ENCODE peak calls at places on chromosomes 2 and 18, in four cellular contexts. Z is GM12878, M is HL-60, B is K562. X is an unnamed sample.

GRCh38 chr2:223404616-223405015 is 197.5 kb downstream of the SCG2 start:
- DNase-seq in M (no peak), B (no peak), Z (no peak), X (no peak)

GRCh38 chr2:173829727-173830126 is 135.4 kb downstream of the SP3 start:
- DNase-seq in M (no peak), Z (no peak), B (no peak), X (no peak)

GRCh38 chr2:70089220-70089945 is 2.1 kb downstream of the PCBP1 start:
- DNase-seq in Z (no peak), B (peak), M (peak), X (no peak)

GRCh38 chr2:15893689-15894325 is 46.5 kb upstream of the MYCN start:
- DNase-seq in M (no peak), B (no peak), Z (no peak), X (no peak)

GRCh38 chr2:196453613-196454047 is 185.9 kb upstream of the CCDC150 start:
- DNase-seq in B (peak), Z (peak), M (peak), X (peak)

GRCh38 chr18:60347526-60348045 is 25.0 kb downstream of the MC4R start:
- DNase-seq in Z (no peak), B (no peak), M (no peak), X (no peak)

GRCh38 chr2:204842731-204843490 is 297.6 kb downstream of the PARD3B start:
- DNase-seq in M (no peak), B (no peak), Z (no peak), X (no peak)

GRCh38 chr2:234038076-234038802 is 12.3 kb upstream of the SPP2 start:
- DNase-seq in Z (no peak), B (no peak), M (no peak), X (no peak)

GRCh38 chr2:69764286-69765058 is 22.5 kb downstream of the ANXA4 start:
- DNase-seq in M (no peak), B (no peak), Z (no peak), X (no peak)

GRCh38 chr2:102063948-102064678 is 72.4 kb downstream of the IL1R2 start:
- DNase-seq in M (peak), B (peak), Z (no peak), X (no peak)

GRCh38 chr2:239500915-239501630 is 100.3 kb upstream of the HDAC4 start:
- DNase-seq in M (peak), B (no peak), Z (no peak), X (no peak)

GRCh38 chr2:239499989-239500914 is 99.4 kb upstream of the HDAC4 start:
- DNase-seq in B (no peak), Z (no peak), M (peak), X (no peak)

GRCh38 chr2:239504643-239505235 is 103.9 kb upstream of the HDAC4 start:
- DNase-seq in B (no peak), M (no peak), Z (no peak), X (no peak)

GRCh38 chr2:239498981-239499633 is 98.3 kb upstream of the HDAC4 start:
- DNase-seq in B (no peak), Z (no peak), M (no peak), X (no peak)

GRCh38 chr2:239502430-239503221 is 101.8 kb upstream of the HDAC4 start:
- DNase-seq in Z (no peak), M (no peak), B (no peak), X (no peak)
- TF ChIP-seq SPI1 in Z (no peak), M (no peak), B (no peak), X (no peak)

DNA sequence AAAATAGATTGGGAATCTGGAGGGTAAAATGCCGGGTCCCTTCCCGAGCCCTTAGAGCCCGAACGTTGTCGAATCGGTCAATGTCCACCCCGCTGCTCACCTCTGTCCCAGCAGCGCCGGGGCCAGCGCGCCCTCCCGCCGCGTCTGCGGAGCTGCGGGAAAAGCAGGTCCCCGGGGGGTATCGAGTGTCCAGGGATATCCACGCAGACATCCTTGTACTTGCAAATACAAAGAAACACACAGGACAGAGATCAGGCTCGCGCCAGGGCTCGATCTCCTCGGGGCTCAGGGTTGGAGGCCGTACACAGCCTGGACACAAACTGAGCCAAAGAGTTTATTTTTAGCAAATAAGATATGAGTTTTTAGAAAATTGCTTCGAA is 2.3 kb upstream of the GATA6 start:
- DNase-seq in M (no peak), Z (no peak), B (no peak), X (no peak)
- TF ChIP-seq POLR2AphosphoS5 in M (no peak), Z (no peak), B (no peak), X (no peak)

DNA sequence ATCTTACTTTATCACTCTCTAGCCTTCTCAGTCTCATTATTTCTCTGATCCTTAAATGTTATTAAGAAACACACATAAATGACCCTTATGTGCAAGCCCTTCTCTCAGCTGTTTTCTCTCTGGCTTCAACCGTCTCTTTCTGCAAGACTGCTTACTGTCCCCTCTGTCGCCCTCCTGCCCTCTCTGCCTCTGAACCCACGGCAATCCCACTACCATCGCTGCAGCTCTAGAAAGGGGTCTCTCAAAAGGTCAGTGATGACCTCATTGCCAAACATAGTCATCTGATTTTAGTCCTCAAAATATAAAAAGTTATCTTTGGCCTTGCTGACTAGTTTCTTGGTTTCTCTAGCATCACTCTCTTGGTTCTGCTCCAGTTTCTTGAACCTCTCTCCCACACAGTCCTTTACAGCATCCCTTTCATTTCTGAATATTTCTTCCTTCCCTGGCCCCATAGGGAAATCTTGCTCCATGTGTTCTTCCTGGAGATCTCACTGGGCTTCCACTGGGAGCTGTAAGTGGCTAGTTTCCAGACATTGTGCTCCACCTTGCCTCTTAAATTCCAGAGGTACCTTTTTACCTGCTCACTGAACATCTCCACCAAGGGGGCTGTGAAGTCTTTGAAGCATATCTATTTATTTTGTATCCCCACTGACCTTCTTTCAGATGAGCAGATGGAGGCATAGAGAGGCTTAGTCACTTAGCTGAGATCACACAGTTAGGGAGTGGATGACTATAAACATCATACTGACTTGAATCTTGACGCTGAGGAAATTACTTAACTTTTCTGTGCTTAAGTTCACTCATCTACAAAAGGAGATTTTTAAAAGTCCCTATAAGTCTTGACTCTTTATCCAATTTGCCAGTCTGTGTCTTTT is 96.1 kb downstream of the PDE1A start:
- DNase-seq in B (no peak), M (no peak), Z (no peak), X (no peak)
- TF ChIP-seq SPI1 in B (no peak), M (no peak), Z (no peak), X (no peak)

GRCh38 chr2:97992836-97993825 is 2.6 kb downstream of the TMEM131 start:
- DNase-seq in Z (no peak), B (no peak), M (no peak), X (no peak)

GRCh38 chr2:97995734-97996624 is at the start of gene TMEM131:
- DNase-seq in M (peak), B (peak), Z (peak), X (peak)

GRCh38 chr2:97996679-97997078 is 931 bp upstream of the TMEM131 start:
- DNase-seq in Z (no peak), B (no peak), M (no peak), X (no peak)

GRCh38 chr2:97993926-97994325 is 1.8 kb downstream of the TMEM131 start:
- DNase-seq in Z (no peak), B (no peak), M (no peak), X (no peak)

GRCh38 chr2:97995026-97995733 is 568 bp downstream of the TMEM131 start:
- DNase-seq in B (peak), Z (peak), M (peak), X (peak)
- TF ChIP-seq POLR2AphosphoS5 in B (no peak), Z (no peak), M (no peak), X (peak)

GRCh38 chr18:11808001-11808855 is 43.0 kb upstream of the CHMP1B start:
- DNase-seq in M (no peak), B (no peak), Z (no peak), X (no peak)
- TF ChIP-seq SPI1 in M (no peak), B (no peak), Z (no peak), X (no peak)

GRCh38 chr2:38668787-38669479 is 3.0 kb downstream of the GALM start:
- DNase-seq in B (no peak), M (no peak), Z (no peak), X (no peak)

GRCh38 chr2:38661306-38661705 is 4.6 kb upstream of the GALM start:
- DNase-seq in B (no peak), Z (no peak), M (no peak), X (no peak)

GRCh38 chr2:38668092-38668491 is 2.2 kb downstream of the GALM start:
- DNase-seq in B (no peak), M (no peak), Z (no peak), X (no peak)

GRCh38 chr2:38666578-38666926 is 638 bp downstream of the GALM start:
- DNase-seq in B (peak), M (peak), Z (no peak), X (no peak)

DNA sequence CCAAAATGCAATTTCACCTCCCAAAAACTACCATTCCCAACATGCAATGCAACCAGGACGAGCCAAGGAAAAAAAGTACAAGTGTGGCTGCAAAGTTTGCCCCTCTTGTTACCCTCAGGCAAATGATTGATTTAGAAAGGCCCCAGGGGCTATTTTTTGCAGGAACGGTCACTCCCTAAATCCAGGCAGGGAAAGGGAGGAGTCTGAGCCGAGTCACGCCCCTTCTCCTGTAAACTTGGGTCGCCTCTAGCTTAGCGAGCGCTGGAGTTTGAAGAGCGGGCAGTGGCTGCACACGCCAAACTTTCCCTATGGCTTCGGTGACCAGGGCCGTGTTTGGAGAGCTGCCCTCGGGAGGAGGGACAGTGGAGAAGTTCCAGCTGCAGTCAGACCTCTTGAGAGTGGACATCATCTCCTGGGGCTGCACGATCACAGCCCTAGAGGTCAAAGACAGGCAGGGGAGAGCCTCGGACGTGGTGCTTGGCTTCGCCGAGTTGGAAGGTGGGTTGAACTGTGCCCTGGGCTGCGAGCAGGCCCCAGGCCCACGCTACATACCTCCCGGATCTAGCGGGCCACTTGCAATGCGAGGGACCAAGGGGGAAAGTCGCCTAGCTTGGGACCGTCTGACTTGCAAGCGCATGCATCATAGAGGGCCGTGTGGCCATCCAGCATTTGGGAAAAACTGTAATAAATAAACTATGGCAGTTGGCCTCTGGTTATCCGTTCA is at the start of gene GALM:
- DNase-seq in B (peak), M (peak), Z (no peak), X (no peak)
- TF ChIP-seq POLR2AphosphoS5 in B (peak), M (no peak), Z (no peak), X (no peak)

X was measured in GM12891.